ENCODE peak calls at places on chromosome 22, in ten cellular contexts. One of them, this sample, is unnamed.
A peak's percentile ranks its signal among the peaks of the same experiment; 100 is the strongest.

GRCh38 chr22:24271406-24271760 is 752 bp downstream of the SPECC1L start:
- DNase-seq in Panc1: no peak
- DNase-seq in heart left ventricle: no peak
- DNase-seq in left ventricle myocardium inferior: no peak
- DNase-seq in sigmoid colon: no peak
- DNase-seq in gastrocnemius medialis: no peak
- DNase-seq in uterus: no peak
- DNase-seq in psoas muscle: peak; percentile 60
- DNase-seq in tibial artery: peak; percentile 64
- DNase-seq in osteoblast: no peak
- DNase-seq in this sample: no peak

GRCh38 chr22:35380537-35381423 is at the start of gene HMOX1:
- DNase-seq in Panc1: no peak
- DNase-seq in heart left ventricle: peak; percentile 96
- DNase-seq in left ventricle myocardium inferior: peak; percentile 92
- DNase-seq in sigmoid colon: peak; percentile 97
- DNase-seq in gastrocnemius medialis: peak; percentile 96
- DNase-seq in uterus: peak; percentile 92
- DNase-seq in psoas muscle: peak; percentile 97
- DNase-seq in tibial artery: peak; percentile 96
- DNase-seq in osteoblast: peak; percentile 97
- DNase-seq in this sample: peak; percentile 97

GRCh38 chr22:46317646-46318045 is 17.9 kb upstream of the TRMU start:
- DNase-seq in Panc1: no peak
- DNase-seq in heart left ventricle: peak; percentile 47
- DNase-seq in left ventricle myocardium inferior: no peak
- DNase-seq in sigmoid colon: no peak
- DNase-seq in gastrocnemius medialis: no peak
- DNase-seq in uterus: no peak
- DNase-seq in psoas muscle: peak; percentile 30
- DNase-seq in tibial artery: no peak
- DNase-seq in osteoblast: peak; percentile 34
- DNase-seq in this sample: peak; percentile 23

GRCh38 chr22:50015451-50016307 is 3.1 kb upstream of the IL17REL start:
- DNase-seq in Panc1: no peak
- DNase-seq in heart left ventricle: peak; percentile 55
- DNase-seq in left ventricle myocardium inferior: no peak
- DNase-seq in sigmoid colon: peak; percentile 57
- DNase-seq in gastrocnemius medialis: peak; percentile 5
- DNase-seq in uterus: no peak
- DNase-seq in psoas muscle: no peak
- DNase-seq in tibial artery: no peak
- DNase-seq in osteoblast: peak; percentile 69
- DNase-seq in this sample: peak; percentile 63

GRCh38 chr22:50454556-50455075 is 20.2 kb downstream of the SBF1 start:
- DNase-seq in Panc1: no peak
- DNase-seq in heart left ventricle: no peak
- DNase-seq in left ventricle myocardium inferior: no peak
- DNase-seq in sigmoid colon: no peak
- DNase-seq in gastrocnemius medialis: no peak
- DNase-seq in uterus: no peak
- DNase-seq in psoas muscle: no peak
- DNase-seq in tibial artery: no peak
- DNase-seq in osteoblast: no peak
- DNase-seq in this sample: no peak

GRCh38 chr22:28341001-28341400 is 338.6 kb downstream of the TTC28 start:
- DNase-seq in Panc1: no peak
- DNase-seq in heart left ventricle: no peak
- DNase-seq in left ventricle myocardium inferior: no peak
- DNase-seq in sigmoid colon: no peak
- DNase-seq in gastrocnemius medialis: no peak
- DNase-seq in uterus: no peak
- DNase-seq in psoas muscle: no peak
- DNase-seq in tibial artery: no peak
- DNase-seq in osteoblast: peak; percentile 56
- DNase-seq in this sample: no peak

GRCh38 chr22:24834845-24835570 is 29.0 kb downstream of the SGSM1 start:
- DNase-seq in Panc1: no peak
- DNase-seq in heart left ventricle: no peak
- DNase-seq in left ventricle myocardium inferior: no peak
- DNase-seq in sigmoid colon: no peak
- DNase-seq in gastrocnemius medialis: no peak
- DNase-seq in uterus: no peak
- DNase-seq in psoas muscle: no peak
- DNase-seq in tibial artery: no peak
- DNase-seq in osteoblast: no peak
- DNase-seq in this sample: peak; percentile 10

GRCh38 chr22:18056161-18056666 is 21.6 kb upstream of the PEX26 start:
- DNase-seq in Panc1: no peak
- DNase-seq in heart left ventricle: no peak
- DNase-seq in left ventricle myocardium inferior: no peak
- DNase-seq in sigmoid colon: no peak
- DNase-seq in gastrocnemius medialis: peak; percentile 59
- DNase-seq in uterus: peak; percentile 65
- DNase-seq in psoas muscle: no peak
- DNase-seq in tibial artery: no peak
- DNase-seq in osteoblast: peak; percentile 97
- DNase-seq in this sample: peak; percentile 84

GRCh38 chr22:46187862-46188261 is 37.5 kb downstream of the PPARA start:
- DNase-seq in Panc1: no peak
- DNase-seq in heart left ventricle: no peak
- DNase-seq in left ventricle myocardium inferior: no peak
- DNase-seq in sigmoid colon: no peak
- DNase-seq in gastrocnemius medialis: no peak
- DNase-seq in uterus: no peak
- DNase-seq in psoas muscle: no peak
- DNase-seq in tibial artery: no peak
- DNase-seq in osteoblast: peak; percentile 46
- DNase-seq in this sample: no peak

GRCh38 chr22:49093192-49093880 is 734.3 kb downstream of the BRD1 start:
- DNase-seq in Panc1: no peak
- DNase-seq in heart left ventricle: no peak
- DNase-seq in left ventricle myocardium inferior: no peak
- DNase-seq in sigmoid colon: no peak
- DNase-seq in gastrocnemius medialis: no peak
- DNase-seq in uterus: no peak
- DNase-seq in psoas muscle: peak; percentile 34
- DNase-seq in tibial artery: no peak
- DNase-seq in osteoblast: peak; percentile 45
- DNase-seq in this sample: peak; percentile 38

GRCh38 chr22:30185129-30185528 is 61.4 kb downstream of the LIF start:
- DNase-seq in Panc1: no peak
- DNase-seq in heart left ventricle: no peak
- DNase-seq in left ventricle myocardium inferior: no peak
- DNase-seq in sigmoid colon: no peak
- DNase-seq in gastrocnemius medialis: no peak
- DNase-seq in uterus: no peak
- DNase-seq in psoas muscle: no peak
- DNase-seq in tibial artery: no peak
- DNase-seq in osteoblast: no peak
- DNase-seq in this sample: no peak

GRCh38 chr22:20758688-20759087 is 15.2 kb upstream of the SERPIND1 start:
- DNase-seq in Panc1: no peak
- DNase-seq in heart left ventricle: no peak
- DNase-seq in left ventricle myocardium inferior: no peak
- DNase-seq in sigmoid colon: no peak
- DNase-seq in gastrocnemius medialis: no peak
- DNase-seq in uterus: no peak
- DNase-seq in psoas muscle: no peak
- DNase-seq in tibial artery: no peak
- DNase-seq in osteoblast: peak; percentile 1
- DNase-seq in this sample: no peak
- TF ChIP-seq CTCF in Panc1: no peak
- TF ChIP-seq CTCF in heart left ventricle: no peak
- TF ChIP-seq CTCF in left ventricle myocardium inferior: no peak
- TF ChIP-seq CTCF in sigmoid colon: no peak
- TF ChIP-seq CTCF in gastrocnemius medialis: no peak
- TF ChIP-seq CTCF in uterus: no peak
- TF ChIP-seq CTCF in psoas muscle: no peak
- TF ChIP-seq CTCF in tibial artery: no peak
- TF ChIP-seq CTCF in osteoblast: no peak
- TF ChIP-seq CTCF in this sample: no peak

GRCh38 chr22:39439170-39439569 is 17.6 kb upstream of the MGAT3 start:
- DNase-seq in Panc1: peak; percentile 12
- DNase-seq in heart left ventricle: no peak
- DNase-seq in left ventricle myocardium inferior: no peak
- DNase-seq in sigmoid colon: no peak
- DNase-seq in gastrocnemius medialis: no peak
- DNase-seq in uterus: no peak
- DNase-seq in psoas muscle: no peak
- DNase-seq in tibial artery: no peak
- DNase-seq in osteoblast: peak; percentile 90
- DNase-seq in this sample: no peak
- H3K4me1 ChIP-seq in Panc1: peaks cover 12% of the 10 kb centered on the region
- H3K4me1 ChIP-seq in heart left ventricle: peaks cover 15% of the 10 kb centered on the region
- H3K4me1 ChIP-seq in left ventricle myocardium inferior: peaks cover 22% of the 10 kb centered on the region
- H3K4me1 ChIP-seq in sigmoid colon: no peaks in the 10 kb centered on the region
- H3K4me1 ChIP-seq in gastrocnemius medialis: peaks cover 13% of the 10 kb centered on the region
- H3K4me1 ChIP-seq in uterus: no peaks in the 10 kb centered on the region
- H3K4me1 ChIP-seq in psoas muscle: peaks cover 13% of the 10 kb centered on the region
- H3K4me1 ChIP-seq in tibial artery: peaks cover 13% of the 10 kb centered on the region
- H3K4me1 ChIP-seq in osteoblast: peaks cover 5% of the 10 kb centered on the region
- H3K4me1 ChIP-seq in this sample: peaks cover 35% of the 10 kb centered on the region

GRCh38 chr22:38941488-38941987 is 15.9 kb upstream of the APOBEC3A start:
- DNase-seq in Panc1: no peak
- DNase-seq in heart left ventricle: no peak
- DNase-seq in left ventricle myocardium inferior: no peak
- DNase-seq in sigmoid colon: no peak
- DNase-seq in gastrocnemius medialis: no peak
- DNase-seq in uterus: no peak
- DNase-seq in psoas muscle: no peak
- DNase-seq in tibial artery: no peak
- DNase-seq in osteoblast: no peak
- DNase-seq in this sample: no peak

GRCh38 chr22:38944653-38945052 is 12.8 kb upstream of the APOBEC3A start:
- DNase-seq in Panc1: no peak
- DNase-seq in heart left ventricle: no peak
- DNase-seq in left ventricle myocardium inferior: no peak
- DNase-seq in sigmoid colon: peak; percentile 27
- DNase-seq in gastrocnemius medialis: no peak
- DNase-seq in uterus: no peak
- DNase-seq in psoas muscle: no peak
- DNase-seq in tibial artery: no peak
- DNase-seq in osteoblast: no peak
- DNase-seq in this sample: no peak

GRCh38 chr22:38942702-38943101 is 14.7 kb upstream of the APOBEC3A start:
- DNase-seq in Panc1: no peak
- DNase-seq in heart left ventricle: no peak
- DNase-seq in left ventricle myocardium inferior: no peak
- DNase-seq in sigmoid colon: no peak
- DNase-seq in gastrocnemius medialis: no peak
- DNase-seq in uterus: no peak
- DNase-seq in psoas muscle: no peak
- DNase-seq in tibial artery: no peak
- DNase-seq in osteoblast: no peak
- DNase-seq in this sample: no peak

GRCh38 chr22:38943882-38944281 is 13.5 kb upstream of the APOBEC3A start:
- DNase-seq in Panc1: no peak
- DNase-seq in heart left ventricle: no peak
- DNase-seq in left ventricle myocardium inferior: no peak
- DNase-seq in sigmoid colon: no peak
- DNase-seq in gastrocnemius medialis: no peak
- DNase-seq in uterus: no peak
- DNase-seq in psoas muscle: no peak
- DNase-seq in tibial artery: no peak
- DNase-seq in osteoblast: no peak
- DNase-seq in this sample: no peak

GRCh38 chr22:38943181-38943580 is 14.2 kb upstream of the APOBEC3A start:
- DNase-seq in Panc1: no peak
- DNase-seq in heart left ventricle: no peak
- DNase-seq in left ventricle myocardium inferior: no peak
- DNase-seq in sigmoid colon: no peak
- DNase-seq in gastrocnemius medialis: no peak
- DNase-seq in uterus: no peak
- DNase-seq in psoas muscle: no peak
- DNase-seq in tibial artery: no peak
- DNase-seq in osteoblast: no peak
- DNase-seq in this sample: no peak
- TF ChIP-seq CTCF in Panc1: no peak
- TF ChIP-seq CTCF in heart left ventricle: no peak
- TF ChIP-seq CTCF in left ventricle myocardium inferior: no peak
- TF ChIP-seq CTCF in sigmoid colon: no peak
- TF ChIP-seq CTCF in gastrocnemius medialis: no peak
- TF ChIP-seq CTCF in uterus: no peak
- TF ChIP-seq CTCF in psoas muscle: no peak
- TF ChIP-seq CTCF in tibial artery: no peak
- TF ChIP-seq CTCF in osteoblast: peak; percentile 17
- TF ChIP-seq CTCF in this sample: no peak

GRCh38 chr22:26590525-26590858 is 560 bp upstream of the TPST2 start:
- DNase-seq in Panc1: no peak
- DNase-seq in heart left ventricle: no peak
- DNase-seq in left ventricle myocardium inferior: no peak
- DNase-seq in sigmoid colon: no peak
- DNase-seq in gastrocnemius medialis: no peak
- DNase-seq in uterus: no peak
- DNase-seq in psoas muscle: no peak
- DNase-seq in tibial artery: no peak
- DNase-seq in osteoblast: no peak
- DNase-seq in this sample: no peak

GRCh38 chr22:26588749-26589366 is 1.1 kb downstream of the TPST2 start:
- DNase-seq in Panc1: no peak
- DNase-seq in heart left ventricle: no peak
- DNase-seq in left ventricle myocardium inferior: no peak
- DNase-seq in sigmoid colon: no peak
- DNase-seq in gastrocnemius medialis: peak; percentile 34
- DNase-seq in uterus: no peak
- DNase-seq in psoas muscle: no peak
- DNase-seq in tibial artery: no peak
- DNase-seq in osteoblast: no peak
- DNase-seq in this sample: peak; percentile 69

GRCh38 chr22:26587991-26588613 is 1.8 kb downstream of the TPST2 start:
- DNase-seq in Panc1: no peak
- DNase-seq in heart left ventricle: no peak
- DNase-seq in left ventricle myocardium inferior: no peak
- DNase-seq in sigmoid colon: no peak
- DNase-seq in gastrocnemius medialis: no peak
- DNase-seq in uterus: no peak
- DNase-seq in psoas muscle: no peak
- DNase-seq in tibial artery: no peak
- DNase-seq in osteoblast: no peak
- DNase-seq in this sample: no peak

GRCh38 chr22:26589845-26590524 is at the start of gene TPST2:
- DNase-seq in Panc1: no peak
- DNase-seq in heart left ventricle: peak; percentile 92
- DNase-seq in left ventricle myocardium inferior: peak; percentile 80
- DNase-seq in sigmoid colon: peak; percentile 86
- DNase-seq in gastrocnemius medialis: peak; percentile 75
- DNase-seq in uterus: peak; percentile 68
- DNase-seq in psoas muscle: peak; percentile 88
- DNase-seq in tibial artery: peak; percentile 54
- DNase-seq in osteoblast: peak; percentile 98
- DNase-seq in this sample: peak; percentile 95

GRCh38 chr22:26589367-26589844 is 526 bp downstream of the TPST2 start:
- DNase-seq in Panc1: no peak
- DNase-seq in heart left ventricle: peak; percentile 55
- DNase-seq in left ventricle myocardium inferior: peak; percentile 23
- DNase-seq in sigmoid colon: no peak
- DNase-seq in gastrocnemius medialis: no peak
- DNase-seq in uterus: peak; percentile 33
- DNase-seq in psoas muscle: peak; percentile 68
- DNase-seq in tibial artery: no peak
- DNase-seq in osteoblast: no peak
- DNase-seq in this sample: peak; percentile 91
- H3K4me1 ChIP-seq in Panc1: no peaks in the 10 kb centered on the region
- H3K4me1 ChIP-seq in heart left ventricle: peaks cover 46% of the 10 kb centered on the region
- H3K4me1 ChIP-seq in left ventricle myocardium inferior: peaks cover 62% of the 10 kb centered on the region
- H3K4me1 ChIP-seq in sigmoid colon: peaks cover 4% of the 10 kb centered on the region
- H3K4me1 ChIP-seq in gastrocnemius medialis: peaks cover 25% of the 10 kb centered on the region
- H3K4me1 ChIP-seq in uterus: no peaks in the 10 kb centered on the region
- H3K4me1 ChIP-seq in psoas muscle: peaks cover 36% of the 10 kb centered on the region
- H3K4me1 ChIP-seq in tibial artery: peaks cover 25% of the 10 kb centered on the region
- H3K4me1 ChIP-seq in osteoblast: peaks cover 29% of the 10 kb centered on the region
- H3K4me1 ChIP-seq in this sample: peaks cover 51% of the 10 kb centered on the region